ENCODE peak calls at places on chromosome 15, in eight cellular contexts. One of them, this sample, is unnamed.
A peak's percentile ranks its signal among the peaks of the same experiment; 100 is the strongest.

GRCh38 chr15:38864122-38864521 is 299.5 kb upstream of the RASGRP1 start:
- DNase-seq in activated gamma-delta T cell treated with Interleukin-2 at 50 U/mL for 16 hours: no peak
- DNase-seq in NCI-H460: no peak
- DNase-seq in small intestine: no peak
- DNase-seq in posterior vena cava: no peak
- DNase-seq in Caco-2: no peak
- DNase-seq in psoas muscle: no peak
- DNase-seq in dorsolateral prefrontal cortex: no peak
- DNase-seq in this sample: no peak

GRCh38 chr15:90414408-90415028 is 26.5 kb downstream of the IQGAP1 start:
- DNase-seq in Caco-2: no peak
- DNase-seq in psoas muscle: no peak
- DNase-seq in dorsolateral prefrontal cortex: no peak
- DNase-seq in small intestine: no peak
- DNase-seq in posterior vena cava: no peak
- DNase-seq in activated gamma-delta T cell treated with Interleukin-2 at 50 U/mL for 16 hours: no peak
- DNase-seq in NCI-H460: peak; percentile 49
- DNase-seq in this sample: no peak

GRCh38 chr15:63043391-63044076 is 987 bp downstream of the TPM1 start:
- DNase-seq in dorsolateral prefrontal cortex: no peak
- DNase-seq in Caco-2: no peak
- DNase-seq in activated gamma-delta T cell treated with Interleukin-2 at 50 U/mL for 16 hours: no peak
- DNase-seq in small intestine: no peak
- DNase-seq in posterior vena cava: peak; percentile 86
- DNase-seq in NCI-H460: no peak
- DNase-seq in psoas muscle: peak; percentile 41
- DNase-seq in this sample: peak; percentile 37

GRCh38 chr15:20344601-20345400 is 196.8 kb downstream of the GOLGA6L6 start:
- DNase-seq in posterior vena cava: peak; percentile 84
- DNase-seq in Caco-2: peak; percentile 50
- DNase-seq in dorsolateral prefrontal cortex: no peak
- DNase-seq in activated gamma-delta T cell treated with Interleukin-2 at 50 U/mL for 16 hours: no peak
- DNase-seq in psoas muscle: no peak
- DNase-seq in NCI-H460: no peak
- DNase-seq in small intestine: no peak
- DNase-seq in this sample: peak; percentile 83

GRCh38 chr15:94237903-94238302 is 6.5 kb downstream of the MCTP2 start:
- DNase-seq in small intestine: no peak
- DNase-seq in activated gamma-delta T cell treated with Interleukin-2 at 50 U/mL for 16 hours: no peak
- DNase-seq in psoas muscle: no peak
- DNase-seq in posterior vena cava: no peak
- DNase-seq in dorsolateral prefrontal cortex: no peak
- DNase-seq in Caco-2: no peak
- DNase-seq in NCI-H460: no peak
- DNase-seq in this sample: no peak

GRCh38 chr15:74768771-74769342 is 13.0 kb upstream of the CSK start:
- DNase-seq in NCI-H460: peak; percentile 65
- DNase-seq in psoas muscle: no peak
- DNase-seq in activated gamma-delta T cell treated with Interleukin-2 at 50 U/mL for 16 hours: peak; percentile 58
- DNase-seq in dorsolateral prefrontal cortex: peak; percentile 73
- DNase-seq in small intestine: peak; percentile 60
- DNase-seq in Caco-2: peak; percentile 74
- DNase-seq in posterior vena cava: peak; percentile 89
- DNase-seq in this sample: no peak

GRCh38 chr15:27339138-27339537 is 368.2 kb downstream of the GABRG3 start:
- DNase-seq in psoas muscle: no peak
- DNase-seq in posterior vena cava: no peak
- DNase-seq in activated gamma-delta T cell treated with Interleukin-2 at 50 U/mL for 16 hours: no peak
- DNase-seq in Caco-2: no peak
- DNase-seq in dorsolateral prefrontal cortex: no peak
- DNase-seq in small intestine: no peak
- DNase-seq in NCI-H460: no peak
- DNase-seq in this sample: no peak

GRCh38 chr15:69034352-69034751 is 19.9 kb downstream of the NOX5 start:
- DNase-seq in dorsolateral prefrontal cortex: no peak
- DNase-seq in psoas muscle: no peak
- DNase-seq in activated gamma-delta T cell treated with Interleukin-2 at 50 U/mL for 16 hours: no peak
- DNase-seq in small intestine: no peak
- DNase-seq in NCI-H460: no peak
- DNase-seq in Caco-2: no peak
- DNase-seq in posterior vena cava: no peak
- DNase-seq in this sample: no peak

GRCh38 chr15:56805466-56806146 is 72.3 kb upstream of the ZNF280D start:
- DNase-seq in Caco-2: no peak
- DNase-seq in posterior vena cava: no peak
- DNase-seq in activated gamma-delta T cell treated with Interleukin-2 at 50 U/mL for 16 hours: no peak
- DNase-seq in NCI-H460: peak; percentile 75
- DNase-seq in psoas muscle: no peak
- DNase-seq in small intestine: peak; percentile 56
- DNase-seq in dorsolateral prefrontal cortex: peak; percentile 46
- DNase-seq in this sample: no peak

GRCh38 chr15:63461230-63461629 is 43.2 kb upstream of the USP3 start:
- DNase-seq in posterior vena cava: no peak
- DNase-seq in dorsolateral prefrontal cortex: peak; percentile 45
- DNase-seq in Caco-2: peak; percentile 77
- DNase-seq in small intestine: peak; percentile 60
- DNase-seq in psoas muscle: no peak
- DNase-seq in NCI-H460: no peak
- DNase-seq in activated gamma-delta T cell treated with Interleukin-2 at 50 U/mL for 16 hours: no peak
- DNase-seq in this sample: no peak

GRCh38 chr15:76203766-76204557 is 107.3 kb downstream of the ETFA start:
- DNase-seq in dorsolateral prefrontal cortex: no peak
- DNase-seq in psoas muscle: no peak
- DNase-seq in activated gamma-delta T cell treated with Interleukin-2 at 50 U/mL for 16 hours: no peak
- DNase-seq in Caco-2: no peak
- DNase-seq in small intestine: no peak
- DNase-seq in posterior vena cava: peak; percentile 77
- DNase-seq in NCI-H460: no peak
- DNase-seq in this sample: no peak

GRCh38 chr15:69996842-69997478 is 100.8 kb downstream of the TLE3 start:
- DNase-seq in psoas muscle: no peak
- DNase-seq in posterior vena cava: peak; percentile 29
- DNase-seq in NCI-H460: no peak
- DNase-seq in activated gamma-delta T cell treated with Interleukin-2 at 50 U/mL for 16 hours: no peak
- DNase-seq in small intestine: peak; percentile 93
- DNase-seq in Caco-2: no peak
- DNase-seq in dorsolateral prefrontal cortex: no peak
- DNase-seq in this sample: peak; percentile 30

This sample was measured in pancreas.